ENCODE peak calls at places on chromosomes 1 and 21, in seven cellular contexts. K is Panc1, H is H1, R is K562, X is SK-N-SH, P is HCT116, E is GM12878. C is an unnamed sample.

GRCh38 chr1:154843913-154844681 is 26.0 kb downstream of the KCNN3 start:
- DNase-seq in P (no peak), E (no peak), X (no peak), K (no peak), H (no peak), R (no peak), C (no peak)

GRCh38 chr1:93576346-93576745 is 105.3 kb downstream of the BCAR3 start:
- DNase-seq in X (peak), E (no peak), P (no peak), R (no peak), K (no peak), H (peak), C (no peak)

GRCh38 chr1:7341145-7341900 is 429.8 kb upstream of the VAMP3 start:
- DNase-seq in E (no peak), K (no peak), X (peak), P (no peak), R (no peak), H (no peak), C (no peak)

GRCh38 chr1:9280015-9280860 is 12.5 kb upstream of the SPSB1 start:
- DNase-seq in E (no peak), P (peak), H (no peak), K (no peak), R (peak), X (peak), C (peak)

GRCh38 chr1:215543191-215543606 is 23.9 kb upstream of the KCTD3 start:
- DNase-seq in P (no peak), R (no peak), H (no peak), X (no peak), K (no peak), E (peak), C (peak)

GRCh38 chr1:24437631-24438396 is 22.2 kb downstream of the NIPAL3 start:
- DNase-seq in R (no peak), E (no peak), X (no peak), H (no peak), K (no peak), P (no peak), C (no peak)

GRCh38 chr21:37266515-37267221 is 466 bp downstream of the VPS26C start:
- DNase-seq in E (no peak), P (no peak), R (no peak), X (peak), H (peak), K (no peak), C (peak)

GRCh38 chr1:21266119-21266774 is 24.0 kb downstream of the ECE1 start:
- DNase-seq in H (no peak), P (no peak), X (no peak), E (no peak), K (no peak), R (no peak), C (peak)

GRCh38 chr1:218983433-218983832 is 190.2 kb upstream of the LYPLAL1 start:
- DNase-seq in P (no peak), E (no peak), K (no peak), R (no peak), H (no peak), X (no peak), C (no peak)

GRCh38 chr1:25889470-25889869 is 14.0 kb upstream of the PAQR7 start:
- DNase-seq in E (no peak), H (no peak), X (no peak), P (no peak), K (no peak), R (peak), C (no peak)
- TF ChIP-seq CTCF in E (no peak), H (no peak), X (no peak), P (peak), K (no peak), R (peak), C (peak)

GRCh38 chr1:180250883-180251509 is 20.9 kb downstream of the LHX4 start:
- DNase-seq in E (no peak), P (no peak), H (no peak), R (no peak), X (no peak), K (no peak), C (no peak)
- TF ChIP-seq SIN3A in E (no peak), P (no peak), H (no peak), R (no peak), X (no peak), K (no peak), C (no peak)

GRCh38 chr1:27139980-27140379 is 14.9 kb downstream of the SLC9A1 start:
- DNase-seq in P (no peak), R (no peak), X (no peak), H (no peak), E (no peak), K (no peak), C (no peak)
- TF ChIP-seq CTCF in P (no peak), R (no peak), X (no peak), H (no peak), E (no peak), K (no peak), C (no peak)

GRCh38 chr1:207088161-207088560 is 499 bp upstream of the C4BPB start:
- DNase-seq in R (no peak), E (no peak), K (no peak), P (no peak), H (no peak), X (no peak), C (no peak)

GRCh38 chr1:207084241-207084640 is 4.4 kb upstream of the C4BPB start:
- DNase-seq in X (no peak), E (no peak), K (no peak), H (no peak), R (no peak), P (no peak), C (no peak)

GRCh38 chr1:207085887-207086286 is 2.8 kb upstream of the C4BPB start:
- DNase-seq in P (no peak), X (no peak), R (no peak), K (no peak), E (no peak), H (no peak), C (no peak)

GRCh38 chr1:207081806-207082205 is 6.9 kb upstream of the C4BPB start:
- DNase-seq in E (no peak), X (no peak), R (no peak), K (no peak), H (no peak), P (no peak), C (no peak)

GRCh38 chr1:207084701-207085180 is 3.9 kb upstream of the C4BPB start:
- DNase-seq in H (peak), K (peak), P (peak), E (no peak), X (peak), R (peak), C (peak)
- TF ChIP-seq SIN3A in H (no peak), K (no peak), P (no peak), E (no peak), X (no peak), R (no peak), C (no peak)

GRCh38 chr1:112877741-112878140 is 78.3 kb downstream of the SLC16A1 start:
- DNase-seq in R (no peak), H (no peak), P (no peak), X (no peak), K (no peak), E (no peak), C (no peak)

GRCh38 chr1:112879834-112880233 is 76.2 kb downstream of the SLC16A1 start:
- DNase-seq in P (no peak), K (no peak), X (no peak), H (no peak), E (no peak), R (no peak), C (no peak)

GRCh38 chr1:112881742-112882127 is 74.3 kb downstream of the SLC16A1 start:
- DNase-seq in H (no peak), K (no peak), X (no peak), E (no peak), P (no peak), R (peak), C (no peak)

GRCh38 chr1:112876315-112876714 is 79.7 kb downstream of the SLC16A1 start:
- DNase-seq in R (no peak), K (no peak), E (no peak), P (no peak), X (no peak), H (no peak), C (no peak)

DNA sequence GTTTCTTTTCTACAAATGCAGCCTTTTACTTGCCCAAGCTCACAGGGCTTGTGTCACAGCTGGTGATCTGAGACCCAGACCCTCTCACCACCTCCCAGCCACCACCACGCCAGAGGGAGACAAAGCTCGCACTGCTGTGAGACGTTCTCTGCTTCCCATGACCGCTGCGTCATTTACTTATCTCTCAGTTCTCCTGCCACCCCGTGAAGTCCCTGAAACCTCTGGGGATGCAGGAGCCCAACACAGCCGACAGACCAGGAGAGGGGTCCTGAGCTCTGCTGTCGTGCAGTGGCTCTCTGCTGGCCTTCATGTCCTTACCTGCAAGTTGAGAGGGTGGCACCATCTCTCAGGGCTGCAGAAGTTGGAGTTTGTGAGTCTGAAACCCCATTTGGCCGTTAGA is 77.7 kb downstream of the SLC16A1 start:
- DNase-seq in E (no peak), K (no peak), X (no peak), P (no peak), R (peak), H (no peak), C (no peak)
- TF ChIP-seq CTCF in E (no peak), K (no peak), X (no peak), P (no peak), R (peak), H (no peak), C (peak)

GRCh38 chr21:44765231-44766013 is 36.2 kb downstream of the UBE2G2 start:
- DNase-seq in H (no peak), R (peak), K (no peak), X (peak), E (no peak), P (no peak), C (no peak)
- TF ChIP-seq SIN3A in H (no peak), R (no peak), K (no peak), X (no peak), E (no peak), P (no peak), C (no peak)